ENCODE peak calls at places on chromosome 2, in five cellular contexts. One of them, this sample, is unnamed.
A peak's percentile ranks its signal among the peaks of the same experiment; 100 is the strongest.

GRCh38 chr2:110853516-110853915 is 121.1 kb downstream of the ACOXL start:
- DNase-seq in testis: peak; percentile 28
- DNase-seq in GM12865: peak; percentile 70
- DNase-seq in K562: peak; percentile 45
- DNase-seq in tibial nerve: no peak
- DNase-seq in this sample: no peak

GRCh38 chr2:212732860-212733259 is 194.3 kb upstream of the ERBB4 start:
- DNase-seq in testis: no peak
- DNase-seq in GM12865: peak; percentile 30
- DNase-seq in K562: no peak
- DNase-seq in tibial nerve: no peak
- DNase-seq in this sample: no peak

GRCh38 chr2:175892046-175892445 is 110.0 kb downstream of the LNPK start:
- DNase-seq in testis: no peak
- DNase-seq in GM12865: no peak
- DNase-seq in K562: no peak
- DNase-seq in tibial nerve: no peak
- DNase-seq in this sample: no peak

GRCh38 chr2:34242741-34243123 is 643.6 kb upstream of the FAM98A start:
- DNase-seq in testis: no peak
- DNase-seq in GM12865: no peak
- DNase-seq in K562: no peak
- DNase-seq in tibial nerve: no peak
- DNase-seq in this sample: no peak

GRCh38 chr2:136110528-136110927 is 7.4 kb downstream of the CXCR4 start:
- DNase-seq in testis: no peak
- DNase-seq in GM12865: no peak
- DNase-seq in K562: no peak
- DNase-seq in tibial nerve: no peak
- DNase-seq in this sample: no peak

GRCh38 chr2:56540901-56541300 is 357.1 kb downstream of the CCDC85A start:
- DNase-seq in testis: no peak
- DNase-seq in GM12865: no peak
- DNase-seq in K562: no peak
- DNase-seq in tibial nerve: no peak
- DNase-seq in this sample: no peak

GRCh38 chr2:101341421-101341820 is 32.9 kb upstream of the RNF149 start:
- DNase-seq in testis: no peak
- DNase-seq in GM12865: no peak
- DNase-seq in K562: peak; percentile 37
- DNase-seq in tibial nerve: no peak
- DNase-seq in this sample: no peak

GRCh38 chr2:124810132-124810531 is 785.0 kb downstream of the CNTNAP5 start:
- DNase-seq in testis: peak; percentile 62
- DNase-seq in GM12865: peak; percentile 37
- DNase-seq in K562: peak; percentile 1
- DNase-seq in tibial nerve: no peak
- DNase-seq in this sample: no peak

GRCh38 chr2:20125164-20125563 is 73.7 kb upstream of the LAPTM4A start:
- DNase-seq in testis: no peak
- DNase-seq in GM12865: no peak
- DNase-seq in K562: no peak
- DNase-seq in tibial nerve: no peak
- DNase-seq in this sample: no peak

GRCh38 chr2:234495076-234495800 is 1.6 kb downstream of the ARL4C start:
- DNase-seq in testis: no peak
- DNase-seq in GM12865: no peak
- DNase-seq in K562: no peak
- DNase-seq in tibial nerve: no peak
- DNase-seq in this sample: no peak

GRCh38 chr2:234496442-234496834 is 443 bp downstream of the ARL4C start:
- DNase-seq in testis: no peak
- DNase-seq in GM12865: peak; percentile 50
- DNase-seq in K562: no peak
- DNase-seq in tibial nerve: peak; percentile 17
- DNase-seq in this sample: no peak

GRCh38 chr2:234496835-234497591 is at the start of gene ARL4C:
- DNase-seq in testis: peak; percentile 70
- DNase-seq in GM12865: peak; percentile 61
- DNase-seq in K562: peak; percentile 57
- DNase-seq in tibial nerve: peak; percentile 37
- DNase-seq in this sample: no peak

GRCh38 chr2:234494361-234495075 is 2.4 kb downstream of the ARL4C start:
- DNase-seq in testis: no peak
- DNase-seq in GM12865: no peak
- DNase-seq in K562: peak; percentile 3
- DNase-seq in tibial nerve: no peak
- DNase-seq in this sample: no peak

GRCh38 chr2:234495801-234496441 is 960 bp downstream of the ARL4C start:
- DNase-seq in testis: no peak
- DNase-seq in GM12865: peak; percentile 33
- DNase-seq in K562: no peak
- DNase-seq in tibial nerve: no peak
- DNase-seq in this sample: no peak
- TF ChIP-seq CTCF in testis: no peak
- TF ChIP-seq CTCF in GM12865: no peak
- TF ChIP-seq CTCF in K562: no peak
- TF ChIP-seq CTCF in tibial nerve: no peak
- TF ChIP-seq CTCF in this sample: no peak

GRCh38 chr2:26235089-26235488 is 9.3 kb downstream of the HADHA start:
- DNase-seq in testis: no peak
- DNase-seq in GM12865: no peak
- DNase-seq in K562: peak; percentile 11
- DNase-seq in tibial nerve: no peak
- DNase-seq in this sample: no peak
- TF ChIP-seq CTCF in testis: peak; percentile 16
- TF ChIP-seq CTCF in GM12865: no peak
- TF ChIP-seq CTCF in K562: peak; percentile 22
- TF ChIP-seq CTCF in tibial nerve: no peak
- TF ChIP-seq CTCF in this sample: no peak

GRCh38 chr2:79040967-79041582 is 15.6 kb downstream of the REG3G start:
- DNase-seq in testis: no peak
- DNase-seq in GM12865: no peak
- DNase-seq in K562: peak; percentile 10
- DNase-seq in tibial nerve: no peak
- DNase-seq in this sample: no peak
- TF ChIP-seq CTCF in testis: peak; percentile 51
- TF ChIP-seq CTCF in GM12865: peak; percentile 32
- TF ChIP-seq CTCF in K562: peak; percentile 22
- TF ChIP-seq CTCF in tibial nerve: peak; percentile 47
- TF ChIP-seq CTCF in this sample: no peak

GRCh38 chr2:85133751-85134254 is 611 bp downstream of the TCF7L1 start:
- DNase-seq in testis: peak; percentile 35
- DNase-seq in GM12865: peak; percentile 18
- DNase-seq in K562: peak; percentile 35
- DNase-seq in tibial nerve: no peak
- DNase-seq in this sample: no peak

GRCh38 chr2:85131116-85131515 is 2.1 kb upstream of the TCF7L1 start:
- DNase-seq in testis: peak; percentile 28
- DNase-seq in GM12865: peak; percentile 17
- DNase-seq in K562: peak; percentile 18
- DNase-seq in tibial nerve: no peak
- DNase-seq in this sample: no peak

GRCh38 chr2:85134255-85135065 is 1.3 kb downstream of the TCF7L1 start:
- DNase-seq in testis: peak; percentile 56
- DNase-seq in GM12865: no peak
- DNase-seq in K562: no peak
- DNase-seq in tibial nerve: no peak
- DNase-seq in this sample: no peak

GRCh38 chr2:85132392-85132791 is 800 bp upstream of the TCF7L1 start:
- DNase-seq in testis: no peak
- DNase-seq in GM12865: no peak
- DNase-seq in K562: no peak
- DNase-seq in tibial nerve: no peak
- DNase-seq in this sample: no peak

GRCh38 chr2:85132834-85133637 is at the start of gene TCF7L1:
- DNase-seq in testis: peak; percentile 84
- DNase-seq in GM12865: peak; percentile 27
- DNase-seq in K562: peak; percentile 65
- DNase-seq in tibial nerve: peak; percentile 68
- DNase-seq in this sample: peak; percentile 53
- TF ChIP-seq CTCF in testis: peak; percentile 75
- TF ChIP-seq CTCF in GM12865: peak; percentile 25
- TF ChIP-seq CTCF in K562: peak; percentile 51
- TF ChIP-seq CTCF in tibial nerve: peak; percentile 85
- TF ChIP-seq CTCF in this sample: peak; percentile 63

This sample was measured in omental fat pad.